ENCODE peak calls at places on chromosomes 6 and 20, in six cellular contexts. One of them, this sample, is unnamed.

GRCh38 chr6:111861321-111861938 is 11.8 kb downstream of the FYN start:
- DNase-seq in K562: no peak
- DNase-seq in effector CD4-positive, alpha-beta T cell: no peak
- DNase-seq in globus pallidus: no peak
- DNase-seq in NCI-H2029: peak; percentile 92
- DNase-seq in choroid plexus epithelial cell: no peak
- DNase-seq in this sample: no peak

GRCh38 chr20:64188682-64189529 is 24.7 kb downstream of the MYT1 start:
- DNase-seq in NCI-H2029: peak; percentile 97
- DNase-seq in effector CD4-positive, alpha-beta T cell: no peak
- DNase-seq in choroid plexus epithelial cell: peak; percentile 34
- DNase-seq in globus pallidus: peak; percentile 29
- DNase-seq in K562: no peak
- DNase-seq in this sample: peak; percentile 99

GRCh38 chr20:7859371-7859802 is 80.9 kb downstream of the HAO1 start:
- DNase-seq in effector CD4-positive, alpha-beta T cell: no peak
- DNase-seq in choroid plexus epithelial cell: peak; percentile 81
- DNase-seq in NCI-H2029: peak; percentile 30
- DNase-seq in K562: peak; percentile 5
- DNase-seq in globus pallidus: peak; percentile 38
- DNase-seq in this sample: peak; percentile 58

GRCh38 chr20:49713779-49714712 is at the start of gene B4GALT5:
- DNase-seq in globus pallidus: peak; percentile 78
- DNase-seq in NCI-H2029: peak; percentile 52
- DNase-seq in choroid plexus epithelial cell: peak; percentile 75
- DNase-seq in K562: peak; percentile 88
- DNase-seq in effector CD4-positive, alpha-beta T cell: peak; percentile 42
- DNase-seq in this sample: peak; percentile 77

GRCh38 chr6:73675466-73676098 is 20.4 kb upstream of the CD109 start:
- DNase-seq in effector CD4-positive, alpha-beta T cell: peak; percentile 63
- DNase-seq in NCI-H2029: peak; percentile 60
- DNase-seq in choroid plexus epithelial cell: peak; percentile 89
- DNase-seq in globus pallidus: peak; percentile 72
- DNase-seq in K562: peak; percentile 66
- DNase-seq in this sample: peak; percentile 97

GRCh38 chr6:34073504-34073903 is 72.4 kb downstream of the GRM4 start:
- DNase-seq in K562: no peak
- DNase-seq in globus pallidus: no peak
- DNase-seq in NCI-H2029: no peak
- DNase-seq in effector CD4-positive, alpha-beta T cell: no peak
- DNase-seq in choroid plexus epithelial cell: no peak
- DNase-seq in this sample: no peak

GRCh38 chr6:71457883-71458282 is 169.3 kb downstream of the OGFRL1 start:
- DNase-seq in choroid plexus epithelial cell: no peak
- DNase-seq in globus pallidus: no peak
- DNase-seq in effector CD4-positive, alpha-beta T cell: no peak
- DNase-seq in K562: no peak
- DNase-seq in NCI-H2029: no peak
- DNase-seq in this sample: peak; percentile 13

GRCh38 chr20:50434653-50435396 is 75.4 kb upstream of the PTPN1 start:
- DNase-seq in globus pallidus: no peak
- DNase-seq in NCI-H2029: no peak
- DNase-seq in effector CD4-positive, alpha-beta T cell: no peak
- DNase-seq in K562: no peak
- DNase-seq in choroid plexus epithelial cell: peak; percentile 91
- DNase-seq in this sample: peak; percentile 44

GRCh38 chr6:25486580-25486979 is 165.4 kb upstream of the SCGN start:
- DNase-seq in NCI-H2029: no peak
- DNase-seq in K562: no peak
- DNase-seq in choroid plexus epithelial cell: no peak
- DNase-seq in effector CD4-positive, alpha-beta T cell: no peak
- DNase-seq in globus pallidus: no peak
- DNase-seq in this sample: no peak

GRCh38 chr6:3804981-3805380 is 44.2 kb upstream of the FAM50B start:
- DNase-seq in globus pallidus: no peak
- DNase-seq in effector CD4-positive, alpha-beta T cell: no peak
- DNase-seq in NCI-H2029: no peak
- DNase-seq in choroid plexus epithelial cell: no peak
- DNase-seq in K562: no peak
- DNase-seq in this sample: no peak

GRCh38 chr20:51286758-51287157 is 255.8 kb downstream of the NFATC2 start:
- DNase-seq in globus pallidus: no peak
- DNase-seq in effector CD4-positive, alpha-beta T cell: no peak
- DNase-seq in choroid plexus epithelial cell: no peak
- DNase-seq in NCI-H2029: no peak
- DNase-seq in K562: no peak
- DNase-seq in this sample: no peak

GRCh38 chr6:56079761-56080540 is 167.4 kb downstream of the COL21A1 start:
- DNase-seq in K562: no peak
- DNase-seq in effector CD4-positive, alpha-beta T cell: no peak
- DNase-seq in globus pallidus: no peak
- DNase-seq in choroid plexus epithelial cell: peak; percentile 70
- DNase-seq in NCI-H2029: no peak
- DNase-seq in this sample: no peak

GRCh38 chr6:151647871-151648639 is 154.2 kb downstream of the CCDC170 start:
- DNase-seq in globus pallidus: no peak
- DNase-seq in NCI-H2029: no peak
- DNase-seq in K562: peak; percentile 21
- DNase-seq in choroid plexus epithelial cell: peak; percentile 15
- DNase-seq in effector CD4-positive, alpha-beta T cell: no peak
- DNase-seq in this sample: peak; percentile 45

GRCh38 chr6:143179096-143179495 is 118.4 kb downstream of the AIG1 start:
- DNase-seq in effector CD4-positive, alpha-beta T cell: no peak
- DNase-seq in K562: no peak
- DNase-seq in NCI-H2029: no peak
- DNase-seq in globus pallidus: no peak
- DNase-seq in choroid plexus epithelial cell: no peak
- DNase-seq in this sample: no peak

GRCh38 chr6:78868124-78868523 is 773 bp downstream of the IRAK1BP1 start:
- DNase-seq in effector CD4-positive, alpha-beta T cell: no peak
- DNase-seq in choroid plexus epithelial cell: no peak
- DNase-seq in K562: no peak
- DNase-seq in NCI-H2029: no peak
- DNase-seq in globus pallidus: no peak
- DNase-seq in this sample: no peak

GRCh38 chr20:58131581-58132142 is 96.8 kb downstream of the ANKRD60 start:
- DNase-seq in globus pallidus: peak; percentile 20
- DNase-seq in effector CD4-positive, alpha-beta T cell: no peak
- DNase-seq in choroid plexus epithelial cell: peak; percentile 89
- DNase-seq in K562: no peak
- DNase-seq in NCI-H2029: peak; percentile 78
- DNase-seq in this sample: peak; percentile 63

GRCh38 chr6:11824986-11825385 is 46.4 kb upstream of the ADTRP start:
- DNase-seq in choroid plexus epithelial cell: peak; percentile 53
- DNase-seq in globus pallidus: no peak
- DNase-seq in effector CD4-positive, alpha-beta T cell: no peak
- DNase-seq in NCI-H2029: no peak
- DNase-seq in K562: no peak
- DNase-seq in this sample: no peak

GRCh38 chr6:150323205-150323604 is 45.6 kb upstream of the IYD start:
- DNase-seq in K562: no peak
- DNase-seq in effector CD4-positive, alpha-beta T cell: no peak
- DNase-seq in NCI-H2029: no peak
- DNase-seq in globus pallidus: no peak
- DNase-seq in choroid plexus epithelial cell: no peak
- DNase-seq in this sample: no peak

GRCh38 chr6:123913858-123914257 is 110.2 kb downstream of the NKAIN2 start:
- DNase-seq in NCI-H2029: no peak
- DNase-seq in effector CD4-positive, alpha-beta T cell: no peak
- DNase-seq in globus pallidus: no peak
- DNase-seq in choroid plexus epithelial cell: peak; percentile 56
- DNase-seq in K562: no peak
- DNase-seq in this sample: no peak

GRCh38 chr20:56400001-56400640 is 7.7 kb downstream of the CSTF1 start:
- DNase-seq in effector CD4-positive, alpha-beta T cell: peak; percentile 65
- DNase-seq in choroid plexus epithelial cell: peak; percentile 93
- DNase-seq in NCI-H2029: peak; percentile 3
- DNase-seq in globus pallidus: peak; percentile 65
- DNase-seq in K562: peak; percentile 57
- DNase-seq in this sample: peak; percentile 91

GRCh38 chr20:58708246-58708931 is 15.8 kb downstream of the NPEPL1 start:
- DNase-seq in effector CD4-positive, alpha-beta T cell: no peak
- DNase-seq in globus pallidus: no peak
- DNase-seq in K562: no peak
- DNase-seq in choroid plexus epithelial cell: no peak
- DNase-seq in NCI-H2029: no peak
- DNase-seq in this sample: no peak

GRCh38 chr20:52490715-52491430 is 299.3 kb upstream of the ZFP64 start:
- DNase-seq in choroid plexus epithelial cell: peak; percentile 86
- DNase-seq in effector CD4-positive, alpha-beta T cell: no peak
- DNase-seq in K562: no peak
- DNase-seq in NCI-H2029: no peak
- DNase-seq in globus pallidus: no peak
- DNase-seq in this sample: no peak

GRCh38 chr20:19785886-19786285 is 27.8 kb downstream of the RIN2 start:
- DNase-seq in NCI-H2029: no peak
- DNase-seq in effector CD4-positive, alpha-beta T cell: no peak
- DNase-seq in globus pallidus: no peak
- DNase-seq in choroid plexus epithelial cell: peak; percentile 51
- DNase-seq in K562: no peak
- DNase-seq in this sample: no peak

GRCh38 chr6:120764312-120764711 is 570.0 kb downstream of the TBC1D32 start:
- DNase-seq in effector CD4-positive, alpha-beta T cell: no peak
- DNase-seq in NCI-H2029: no peak
- DNase-seq in K562: no peak
- DNase-seq in choroid plexus epithelial cell: no peak
- DNase-seq in globus pallidus: no peak
- DNase-seq in this sample: peak; percentile 18

GRCh38 chr6:148349466-148349865 is 6.8 kb downstream of the SASH1 start:
- DNase-seq in NCI-H2029: no peak
- DNase-seq in effector CD4-positive, alpha-beta T cell: no peak
- DNase-seq in choroid plexus epithelial cell: no peak
- DNase-seq in globus pallidus: no peak
- DNase-seq in K562: no peak
- DNase-seq in this sample: no peak

GRCh38 chr6:45679631-45680030 is 301.9 kb upstream of the SUPT3H start:
- DNase-seq in K562: no peak
- DNase-seq in globus pallidus: no peak
- DNase-seq in choroid plexus epithelial cell: no peak
- DNase-seq in NCI-H2029: no peak
- DNase-seq in effector CD4-positive, alpha-beta T cell: no peak
- DNase-seq in this sample: no peak

GRCh38 chr6:2441881-2442475 is 196.6 kb upstream of the GMDS start:
- DNase-seq in effector CD4-positive, alpha-beta T cell: no peak
- DNase-seq in NCI-H2029: no peak
- DNase-seq in K562: no peak
- DNase-seq in globus pallidus: no peak
- DNase-seq in choroid plexus epithelial cell: no peak
- DNase-seq in this sample: peak; percentile 88

GRCh38 chr6:13354331-13355042 is 26.1 kb upstream of the TBC1D7 start:
- DNase-seq in choroid plexus epithelial cell: peak; percentile 67
- DNase-seq in NCI-H2029: no peak
- DNase-seq in effector CD4-positive, alpha-beta T cell: no peak
- DNase-seq in globus pallidus: no peak
- DNase-seq in K562: peak; percentile 65
- DNase-seq in this sample: no peak

GRCh38 chr6:1787894-1788293 is 178.2 kb downstream of the FOXC1 start:
- DNase-seq in globus pallidus: no peak
- DNase-seq in K562: no peak
- DNase-seq in effector CD4-positive, alpha-beta T cell: no peak
- DNase-seq in NCI-H2029: no peak
- DNase-seq in choroid plexus epithelial cell: peak; percentile 72
- DNase-seq in this sample: no peak

GRCh38 chr20:61046721-61047351 is 205.2 kb upstream of the CDH4 start:
- DNase-seq in effector CD4-positive, alpha-beta T cell: no peak
- DNase-seq in NCI-H2029: no peak
- DNase-seq in globus pallidus: no peak
- DNase-seq in choroid plexus epithelial cell: no peak
- DNase-seq in K562: no peak
- DNase-seq in this sample: no peak

GRCh38 chr6:155524249-155524651 is 68.6 kb upstream of the NOX3 start:
- DNase-seq in NCI-H2029: no peak
- DNase-seq in globus pallidus: no peak
- DNase-seq in choroid plexus epithelial cell: peak; percentile 47
- DNase-seq in K562: no peak
- DNase-seq in effector CD4-positive, alpha-beta T cell: no peak
- DNase-seq in this sample: no peak

GRCh38 chr20:49447364-49447763 is 35.1 kb downstream of the KCNB1 start:
- DNase-seq in globus pallidus: no peak
- DNase-seq in K562: no peak
- DNase-seq in effector CD4-positive, alpha-beta T cell: no peak
- DNase-seq in NCI-H2029: no peak
- DNase-seq in choroid plexus epithelial cell: no peak
- DNase-seq in this sample: no peak

GRCh38 chr6:169292340-169293124 is 38.9 kb upstream of the THBS2 start:
- DNase-seq in K562: no peak
- DNase-seq in effector CD4-positive, alpha-beta T cell: no peak
- DNase-seq in globus pallidus: no peak
- DNase-seq in NCI-H2029: peak; percentile 5
- DNase-seq in choroid plexus epithelial cell: peak; percentile 97
- DNase-seq in this sample: no peak

GRCh38 chr6:159035891-159036290 is 8.9 kb downstream of the TAGAP start:
- DNase-seq in K562: no peak
- DNase-seq in NCI-H2029: no peak
- DNase-seq in choroid plexus epithelial cell: no peak
- DNase-seq in globus pallidus: no peak
- DNase-seq in effector CD4-positive, alpha-beta T cell: no peak
- DNase-seq in this sample: no peak

This sample was measured in HT-29.